ENCODE peak calls at places on chromosomes 16 and 17, in seven cellular contexts. Z is naive thymus-derived CD4-positive, alpha-beta T cell; T is upper lobe of right lung; I is ovary; S is PC-3; B is kidney; A is tibial artery. X is an unnamed sample.
A peak's percentile ranks its signal among the peaks of the same experiment; 100 is the strongest.

GRCh38 chr17:65598711-65599110 is 37.3 kb upstream of the AXIN2 start:
- DNase-seq in S (no peak), Z (no peak), I (no peak), B (no peak), A (no peak), T (no peak), X (no peak)

GRCh38 chr16:1363501-1364041 is 11.8 kb downstream of the GNPTG start:
- DNase-seq in A (no peak), B (peak; percentile 82), T (peak; percentile 77), Z (peak; percentile 68), I (peak; percentile 66), S (peak; percentile 46), X (no peak)

GRCh38 chr17:31724026-31724425 is 135.0 kb downstream of the COPRS start:
- DNase-seq in I (no peak), Z (no peak), A (no peak), T (no peak), B (no peak), S (no peak), X (no peak)

GRCh38 chr17:17108681-17109049 is 66.4 kb downstream of the MPRIP start:
- DNase-seq in B (peak; percentile 69), I (no peak), Z (no peak), S (no peak), A (peak; percentile 84), T (peak; percentile 75), X (no peak)

GRCh38 chr16:85422374-85423185 is 190.5 kb upstream of the GSE1 start:
- DNase-seq in A (no peak), S (no peak), Z (no peak), I (peak; percentile 48), T (peak; percentile 92), B (peak; percentile 91), X (no peak)

GRCh38 chr16:58339452-58339938 is 44.7 kb upstream of the PRSS54 start:
- DNase-seq in Z (no peak), A (no peak), I (no peak), T (no peak), S (peak; percentile 50), B (no peak), X (no peak)

GRCh38 chr16:30628628-30629342 is 18.6 kb upstream of the ZNF689 start:
- DNase-seq in B (peak; percentile 89), S (peak; percentile 84), T (peak; percentile 91), A (peak; percentile 88), I (peak; percentile 90), Z (peak; percentile 71), X (peak; percentile 90)

GRCh38 chr16:88383401-88384221 is 852 bp downstream of the ZNF469 start:
- DNase-seq in T (peak; percentile 76), I (peak; percentile 72), A (peak; percentile 73), B (peak; percentile 82), S (peak; percentile 42), Z (no peak), X (no peak)

GRCh38 chr16:66476328-66477027 is 49.4 kb downstream of the BEAN1 start:
- DNase-seq in Z (no peak), B (no peak), T (no peak), S (no peak), I (peak; percentile 38), A (no peak), X (peak; percentile 56)

GRCh38 chr17:57357830-57358426 is 101.6 kb downstream of the MSI2 start:
- DNase-seq in Z (no peak), S (peak; percentile 88), I (no peak), B (no peak), T (no peak), A (no peak), X (no peak)

GRCh38 chr17:15456972-15457722 is 10.3 kb downstream of the CDRT4 start:
- DNase-seq in A (peak; percentile 84), B (no peak), I (peak; percentile 85), S (peak; percentile 45), Z (no peak), T (no peak), X (peak; percentile 70)
- H3K27ac ChIP-seq in A (peak overlapping the region; percentile 67), B (peak overlapping the region; percentile 30), I (peak overlapping the region; percentile 60), S (no peak overlapping the region), Z (no peak overlapping the region), T (peak overlapping the region; percentile 73), X (peak overlapping the region; percentile 70)

DNA sequence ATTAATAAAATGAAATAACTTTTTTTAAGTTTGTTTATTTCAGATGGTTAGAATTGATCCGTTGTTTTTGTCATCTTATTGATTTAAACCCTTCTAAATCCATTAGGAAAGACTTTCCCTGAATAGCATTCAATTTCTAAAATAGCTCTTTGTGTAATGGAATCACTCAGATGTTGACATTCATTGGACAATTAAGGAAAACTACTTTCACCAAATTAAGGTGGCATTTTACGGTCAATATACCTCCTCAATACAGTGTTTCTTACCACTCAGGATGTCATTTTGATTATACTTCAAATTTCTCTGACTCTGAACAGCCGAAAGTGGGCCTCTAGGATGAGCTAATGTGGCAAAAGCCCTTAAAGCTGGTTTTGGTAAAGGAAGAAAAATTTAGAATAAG is 1.8 kb downstream of the ARL6IP1 start:
- DNase-seq in B (no peak), S (no peak), Z (no peak), A (no peak), I (no peak), T (no peak), X (no peak)
- H3K4me3 ChIP-seq in B (no peak overlapping the region), S (peak overlapping the region; percentile 100), Z (peak overlapping the region; percentile 94), A (no peak overlapping the region), I (no peak overlapping the region), T (peak overlapping the region; percentile 95), X (no peak overlapping the region)

GRCh38 chr17:40312893-40313659 is 4.1 kb downstream of the RARA start:
- DNase-seq in Z (no peak), T (no peak), S (no peak), I (no peak), A (no peak), B (peak; percentile 64), X (no peak)

GRCh38 chr17:40314557-40314953 is 5.6 kb downstream of the RARA start:
- DNase-seq in I (peak; percentile 69), Z (peak; percentile 48), T (peak; percentile 96), S (peak; percentile 98), B (peak; percentile 98), A (peak; percentile 97), X (peak; percentile 94)

GRCh38 chr17:40312131-40312731 is 3.3 kb downstream of the RARA start:
- DNase-seq in B (peak; percentile 83), A (peak; percentile 95), S (peak; percentile 59), T (peak; percentile 68), I (no peak), Z (no peak), X (no peak)

GRCh38 chr17:40315206-40315605 is 6.2 kb downstream of the RARA start:
- DNase-seq in I (no peak), B (no peak), S (no peak), Z (no peak), T (no peak), A (peak; percentile 54), X (no peak)

GRCh38 chr17:40313660-40314556 is 4.9 kb downstream of the RARA start:
- DNase-seq in B (no peak), A (peak; percentile 76), S (peak; percentile 53), Z (no peak), I (no peak), T (no peak), X (no peak)
- H3K4me1 ChIP-seq in B (peaks cover 73% of the 10 kb centered on the region), A (peaks cover 87% of the 10 kb centered on the region), S (peaks cover 81% of the 10 kb centered on the region), Z (peaks cover 34% of the 10 kb centered on the region), I (peaks cover 28% of the 10 kb centered on the region), T (peaks cover 83% of the 10 kb centered on the region), X (peaks cover 94% of the 10 kb centered on the region)

GRCh38 chr17:68516732-68517131 is 4.5 kb downstream of the PRKAR1A start:
- DNase-seq in I (no peak), Z (no peak), S (no peak), A (no peak), B (no peak), T (no peak), X (no peak)

GRCh38 chr17:68513932-68514331 is 1.7 kb downstream of the PRKAR1A start:
- DNase-seq in B (no peak), T (no peak), Z (no peak), S (no peak), A (no peak), I (no peak), X (no peak)

GRCh38 chr17:68512967-68513474 is 791 bp downstream of the PRKAR1A start:
- DNase-seq in Z (no peak), I (no peak), T (no peak), A (no peak), B (no peak), S (peak; percentile 44), X (peak; percentile 72)

GRCh38 chr17:68515238-68515637 is 3.0 kb downstream of the PRKAR1A start:
- DNase-seq in B (no peak), T (no peak), S (no peak), A (no peak), Z (no peak), I (no peak), X (no peak)

DNA sequence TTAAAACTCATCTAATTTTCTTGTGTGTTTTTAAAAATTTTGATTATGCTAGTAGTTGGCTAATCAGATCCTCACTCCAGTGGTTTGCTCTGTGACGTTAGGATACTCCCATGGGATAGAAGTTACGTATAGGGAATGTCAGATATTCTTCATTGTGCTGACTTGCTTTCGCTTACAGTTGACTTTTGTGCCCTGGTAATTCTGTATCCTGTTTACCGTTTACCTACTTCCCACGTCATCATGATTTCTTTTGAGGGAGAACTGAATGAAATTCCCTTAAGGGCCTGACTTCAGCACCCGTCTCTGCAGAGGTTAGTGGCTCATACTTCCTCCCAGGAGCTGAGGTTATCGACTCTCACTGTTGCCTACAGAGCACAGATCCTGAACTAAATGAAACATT is 2.6 kb downstream of the PRKAR1A start:
- DNase-seq in Z (no peak), A (no peak), T (no peak), B (no peak), I (no peak), S (peak; percentile 54), X (no peak)
- H3K27ac ChIP-seq in Z (peak overlapping the region; percentile 38), A (peak overlapping the region; percentile 94), T (peak overlapping the region; percentile 100), B (peak overlapping the region; percentile 39), I (no peak overlapping the region), S (peak overlapping the region; percentile 84), X (peak overlapping the region; percentile 97)

DNA sequence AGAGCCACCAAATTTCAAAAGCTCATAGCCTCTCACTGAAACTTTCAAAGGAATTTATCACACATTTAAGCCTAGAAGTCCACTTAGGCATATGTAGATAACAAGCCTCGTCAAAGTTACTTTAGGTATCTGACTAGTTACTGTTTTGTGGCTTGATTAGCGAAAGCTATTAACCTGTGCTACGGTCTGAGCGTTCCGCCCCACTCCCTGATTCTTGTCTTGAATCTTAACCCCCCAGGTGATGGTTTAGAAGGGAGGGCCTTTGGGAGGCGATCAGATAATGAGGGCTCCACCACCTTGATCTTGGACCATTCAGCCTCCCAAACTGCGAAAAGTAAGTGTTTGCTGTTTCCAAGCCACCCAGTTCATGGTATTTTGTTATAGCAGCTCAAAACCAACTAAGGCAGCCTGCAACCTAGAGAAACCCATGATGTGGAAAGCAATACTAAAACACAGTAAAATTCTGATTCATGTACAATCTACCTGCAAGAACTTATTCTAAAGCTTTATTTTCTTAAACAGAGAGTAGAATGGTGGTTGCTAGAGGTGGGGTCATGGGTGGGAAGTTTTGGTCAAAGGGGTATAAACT is 7.1 kb downstream of the HSDL1 start:
- DNase-seq in I (no peak), Z (no peak), A (no peak), B (no peak), T (no peak), S (no peak), X (no peak)
- H3K4me3 ChIP-seq in I (no peak overlapping the region), Z (no peak overlapping the region), A (no peak overlapping the region), B (no peak overlapping the region), T (no peak overlapping the region), S (no peak overlapping the region), X (no peak overlapping the region)

GRCh38 chr17:75979705-75980187 is 706 bp downstream of the TEN1 start:
- DNase-seq in A (no peak), T (no peak), B (no peak), Z (no peak), S (no peak), I (no peak), X (peak; percentile 75)
- H3K4me1 ChIP-seq in A (peaks cover 20% of the 10 kb centered on the region), T (peaks cover 75% of the 10 kb centered on the region), B (peaks cover 8% of the 10 kb centered on the region), Z (peaks cover 6% of the 10 kb centered on the region), S (peaks cover 40% of the 10 kb centered on the region), I (peaks cover 1% of the 10 kb centered on the region), X (no peaks in the 10 kb centered on the region)

GRCh38 chr16:10039220-10040096 is 142.8 kb downstream of the GRIN2A start:
- DNase-seq in I (peak; percentile 45), A (no peak), Z (no peak), B (peak; percentile 72), T (no peak), S (no peak), X (no peak)
- H3K27ac ChIP-seq in I (no peak overlapping the region), A (no peak overlapping the region), Z (no peak overlapping the region), B (no peak overlapping the region), T (no peak overlapping the region), S (no peak overlapping the region), X (no peak overlapping the region)